ENCODE peak calls at places on chromosomes 4 and X, in eight cellular contexts. W is AG09309; Q is iris pigment epithelial cell; O is stimulated activated CD4-positive, alpha-beta T cell treated with anti-CD3 and anti-CD28 coated beads, Interleukin-4, amount 100 ng/mL, for 48 hours; X is NB4; H is cortex of kidney; V is NCI-H2107; U is NCI-H1092 treated with DMSO at 0.1 percent for 48 hours. K is an unnamed sample.

GRCh38 chr4:19301527-19301926 is 950.2 kb upstream of the SLIT2 start:
- DNase-seq in W (no peak), Q (peak), O (no peak), X (no peak), H (no peak), V (no peak), U (no peak), K (no peak)

GRCh38 chr4:109049926-109050325 is 252.5 kb downstream of the COL25A1 start:
- DNase-seq in W (no peak), Q (no peak), O (no peak), X (no peak), H (no peak), V (no peak), U (no peak), K (no peak)

GRCh38 chr4:173332963-173333657 is 1.0 kb downstream of the HMGB2 start:
- DNase-seq in W (no peak), Q (peak), O (peak), X (no peak), H (no peak), V (no peak), U (no peak), K (no peak)

GRCh38 chrX:147978931-147979330 is 2.2 kb upstream of the FMR1NB start:
- DNase-seq in W (no peak), Q (no peak), O (no peak), X (peak), H (no peak), V (no peak), U (no peak), K (no peak)

GRCh38 chr4:5738061-5738460 is 27.1 kb downstream of the EVC start:
- DNase-seq in W (no peak), Q (no peak), O (no peak), X (no peak), H (no peak), V (no peak), U (no peak), K (no peak)

GRCh38 chr4:124337874-124338273 is 374.7 kb downstream of the ANKRD50 start:
- DNase-seq in W (no peak), Q (peak), O (no peak), X (no peak), H (no peak), V (no peak), U (no peak), K (no peak)

GRCh38 chrX:130085551-130085986 is 24.7 kb downstream of the ELF4 start:
- DNase-seq in W (no peak), Q (no peak), O (no peak), X (peak), H (no peak), V (no peak), U (no peak), K (no peak)

GRCh38 chr4:79049840-79050520 is 110.7 kb upstream of the PAQR3 start:
- DNase-seq in W (no peak), Q (no peak), O (no peak), X (peak), H (no peak), V (no peak), U (peak), K (no peak)

GRCh38 chrX:24294619-24295018 is 19.2 kb downstream of the SUPT20HL2 start:
- DNase-seq in W (no peak), Q (peak), O (peak), X (peak), H (no peak), V (no peak), U (peak), K (peak)

GRCh38 chrX:132488092-132488749 is 617 bp downstream of the MBNL3 start:
- DNase-seq in W (no peak), Q (peak), O (no peak), X (peak), H (no peak), V (no peak), U (peak), K (no peak)

GRCh38 chr4:183172881-183173280 is 73.8 kb downstream of the WWC2 start:
- DNase-seq in W (no peak), Q (no peak), O (no peak), X (no peak), H (no peak), V (no peak), U (no peak), K (no peak)

GRCh38 chr4:77761595-77761994 is 57.6 kb downstream of the CNOT6L start:
- DNase-seq in W (no peak), Q (no peak), O (no peak), X (no peak), H (no peak), V (no peak), U (no peak), K (no peak)

GRCh38 chr4:187992971-187993370 is 2.6 kb upstream of the ZFP42 start:
- DNase-seq in W (no peak), Q (no peak), O (no peak), X (no peak), H (no peak), V (no peak), U (no peak), K (no peak)